ENCODE peak calls at places on chromosomes 11 and 22, in five cellular contexts. U, F, Z, Q and V are unnamed samples.

GRCh38 chr22:40747361-40747760 is 68.1 kb downstream of the MCHR1 start:
- DNase-seq in F (no peak), Q (no peak), Z (no peak), U (no peak), V (no peak)

GRCh38 chr11:86176165-86176884 is 68.2 kb upstream of the EED start:
- DNase-seq in Q (peak), F (no peak), U (no peak), Z (peak), V (no peak)

GRCh38 chr11:19092850-19093249 is 24.1 kb upstream of the ZDHHC13 start:
- DNase-seq in U (no peak), Z (no peak), F (no peak), Q (no peak), V (no peak)

GRCh38 chr22:46453829-46454220 is 83.6 kb downstream of the CELSR1 start:
- DNase-seq in Q (no peak), U (no peak), F (no peak), Z (no peak), V (no peak)

GRCh38 chr11:106304274-106304673 is 226.8 kb downstream of the AASDHPPT start:
- DNase-seq in U (no peak), Q (no peak), F (no peak), Z (peak), V (no peak)

GRCh38 chr22:27699676-27700075 is 101.9 kb downstream of the MN1 start:
- DNase-seq in Z (no peak), U (no peak), Q (no peak), F (no peak), V (no peak)

GRCh38 chr11:86069408-86070086 is 663 bp upstream of the PICALM start:
- DNase-seq in U (peak), Q (peak), Z (peak), F (no peak), V (peak)

GRCh38 chr22:39185601-39186012 is 33.1 kb upstream of the CBX7 start:
- DNase-seq in Z (peak), F (no peak), Q (no peak), U (no peak), V (no peak)

GRCh38 chr11:75757651-75758050 is 10.9 kb upstream of the DGAT2 start:
- DNase-seq in U (no peak), Z (no peak), Q (no peak), F (no peak), V (no peak)

GRCh38 chr11:7671347-7671746 is 2.0 kb downstream of the CYB5R2 start:
- DNase-seq in Z (no peak), Q (peak), U (no peak), F (no peak), V (no peak)

GRCh38 chr11:127993788-127994187 is 593.6 kb downstream of the ETS1 start:
- DNase-seq in F (no peak), U (no peak), Z (no peak), Q (no peak), V (no peak)

GRCh38 chr11:32006799-32007388 is 84.0 kb upstream of the RCN1 start:
- DNase-seq in Z (peak), U (peak), F (peak), Q (peak), V (no peak)

GRCh38 chr22:19291218-19291579 is 320 bp downstream of the CLTCL1 start:
- DNase-seq in F (no peak), Z (no peak), U (no peak), Q (no peak), V (no peak)

GRCh38 chr11:119156496-119156895 is 7.6 kb downstream of the ABCG4 start:
- DNase-seq in Z (no peak), Q (no peak), F (no peak), U (no peak), V (no peak)

GRCh38 chr22:43225609-43226008 is 38.7 kb upstream of the TTLL12 start:
- DNase-seq in Z (no peak), F (no peak), Q (no peak), U (no peak), V (no peak)

GRCh38 chr11:75078233-75078632 is 18.4 kb downstream of the OR2AT4 start:
- DNase-seq in Z (no peak), U (peak), Q (peak), F (no peak), V (no peak)

GRCh38 chr22:44926491-44927415 is 83.1 kb downstream of the PHF21B start:
- DNase-seq in Q (no peak), U (no peak), Z (no peak), F (no peak), V (no peak)

GRCh38 chr22:44363980-44364749 is 51.4 kb upstream of the SHISAL1 start:
- DNase-seq in F (no peak), Z (no peak), U (no peak), Q (no peak), V (no peak)

GRCh38 chr11:34682822-34683221 is 61.9 kb downstream of the EHF start:
- DNase-seq in Z (no peak), F (no peak), U (peak), Q (peak), V (no peak)

GRCh38 chr22:31271485-31271884 is 20.8 kb downstream of the PIK3IP1 start:
- DNase-seq in U (no peak), Z (no peak), Q (no peak), F (no peak), V (no peak)

GRCh38 chr11:72935705-72936104 is 121.5 kb downstream of the ATG16L2 start:
- DNase-seq in Q (no peak), F (no peak), U (no peak), Z (no peak), V (no peak)

GRCh38 chr11:121004196-121004840 is 19.6 kb upstream of the TBCEL start:
- DNase-seq in F (no peak), U (no peak), Q (no peak), Z (no peak), V (no peak)

GRCh38 chr22:47391169-47392053 is 629.0 kb downstream of the TBC1D22A start:
- DNase-seq in F (no peak), Q (no peak), Z (no peak), U (no peak), V (no peak)

GRCh38 chr11:98561877-98562395 is 458.8 kb upstream of the CNTN5 start:
- DNase-seq in F (no peak), Z (no peak), U (no peak), Q (peak), V (no peak)

GRCh38 chr11:45178890-45179663 is 32.6 kb downstream of the PRDM11 start:
- DNase-seq in F (no peak), U (no peak), Q (no peak), Z (peak), V (no peak)

GRCh38 chr11:67369801-67370284 is 3.6 kb downstream of the CLCF1 start:
- DNase-seq in F (no peak), Z (no peak), U (no peak), Q (no peak), V (no peak)

GRCh38 chr22:20810645-20811044 is 36.7 kb downstream of the SERPIND1 start:
- DNase-seq in F (no peak), Q (no peak), Z (no peak), U (no peak), V (no peak)

GRCh38 chr22:27709919-27710452 is 91.6 kb downstream of the MN1 start:
- DNase-seq in F (no peak), U (no peak), Z (no peak), Q (no peak), V (no peak)

GRCh38 chr11:35313066-35313765 is 106.1 kb downstream of the SLC1A2 start:
- DNase-seq in U (no peak), F (peak), Q (no peak), Z (no peak), V (no peak)

GRCh38 chr22:19871023-19871844 is 16.6 kb upstream of the GNB1L start:
- DNase-seq in Q (no peak), U (no peak), F (no peak), Z (no peak), V (no peak)

GRCh38 chr22:38766076-38766777 is 10.4 kb upstream of the SUN2 start:
- DNase-seq in F (peak), U (peak), Q (peak), Z (peak), V (no peak)

DNA sequence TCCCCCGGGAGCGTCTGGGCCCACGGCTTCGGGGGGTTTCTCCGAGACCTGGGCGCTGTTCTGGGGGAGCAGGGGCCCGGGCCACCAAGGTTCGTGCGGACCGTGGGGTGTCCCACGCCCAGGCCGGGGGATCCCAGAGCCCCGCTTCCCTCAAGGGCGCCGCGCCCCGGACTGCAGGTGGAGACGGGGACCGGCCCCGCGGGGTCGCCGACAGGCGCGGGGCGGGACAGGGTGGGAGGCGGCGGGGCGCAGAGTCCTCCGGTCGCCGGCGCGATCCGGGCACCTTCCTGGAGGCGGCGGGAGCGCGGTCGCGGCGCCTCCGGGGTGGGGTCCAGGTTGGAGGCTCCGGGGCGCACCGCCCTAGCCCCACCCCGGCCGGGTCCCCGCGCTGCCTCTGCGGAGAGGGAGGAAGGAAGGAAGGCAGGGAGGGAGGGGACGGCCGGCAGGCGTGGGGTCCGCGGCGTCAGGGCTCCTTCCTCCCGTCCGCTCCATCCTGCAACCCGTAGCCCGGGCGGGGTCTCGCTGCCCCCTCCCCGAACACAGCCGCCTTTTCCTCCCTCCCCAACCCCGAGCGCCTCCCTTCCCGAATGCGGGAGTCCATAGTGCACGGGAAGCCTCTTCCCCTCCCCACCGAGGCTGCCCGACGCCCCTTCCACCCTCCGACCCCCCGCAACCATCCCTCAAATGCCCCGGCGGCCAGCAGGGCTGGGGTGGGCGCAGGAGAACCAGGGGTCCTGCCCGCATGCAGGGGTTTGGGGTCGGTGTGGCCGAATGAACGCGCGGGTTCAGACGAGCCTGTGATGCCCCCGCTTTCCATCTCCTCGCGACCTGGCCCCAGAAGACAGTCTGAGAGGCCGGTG is 4.3 kb upstream of the ZBED4 start:
- DNase-seq in Z (no peak), Q (no peak), F (no peak), U (no peak), V (no peak)
- H3K4me3 ChIP-seq in Z (peak), Q (no peak), F (no peak), U (no peak), V (peak)

GRCh38 chr11:1779806-1780699 is 16.3 kb upstream of the CTSD start:
- DNase-seq in Z (no peak), U (no peak), F (no peak), Q (no peak), V (no peak)
- H3K9ac ChIP-seq in Z (no peak), U (no peak), F (no peak), Q (no peak), V (no peak)

DNA sequence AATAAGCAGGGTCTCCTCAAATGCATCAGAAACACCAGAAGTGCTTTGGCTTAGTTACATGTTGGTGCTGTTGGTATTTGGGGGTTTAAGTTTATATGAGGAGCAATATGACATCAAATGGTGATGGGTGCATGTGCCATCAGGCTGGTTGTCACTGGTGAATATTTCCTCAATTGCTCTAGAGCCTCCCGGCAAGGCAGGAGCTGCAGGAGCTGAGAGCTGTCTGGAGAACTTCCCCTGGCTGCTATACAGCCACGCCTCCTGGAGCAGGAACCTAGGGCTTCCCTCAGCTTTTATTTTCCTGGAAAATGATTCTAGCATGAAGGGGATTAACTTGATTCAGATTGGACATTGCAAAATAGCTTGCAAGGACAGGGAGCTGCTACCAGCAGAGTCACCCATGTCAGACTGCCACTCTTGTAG is 15.8 kb downstream of the IGLL5 start:
- DNase-seq in F (no peak), Z (no peak), Q (no peak), U (no peak), V (no peak)
- TF ChIP-seq EZH2 in F (no peak), Z (no peak), Q (no peak), U (no peak), V (no peak)

GRCh38 chr11:57904369-57904768 is 119.3 kb upstream of the OR9Q1 start:
- DNase-seq in Z (no peak), Q (no peak), U (no peak), F (no peak), V (no peak)
- H3K4me3 ChIP-seq in Z (no peak), Q (no peak), U (no peak), F (no peak), V (no peak)